ENCODE peak calls at places on chromosome 4, in nine cellular contexts. F, B, V, U, W, A, E, R and S are unnamed samples.

GRCh38 chr4:125838924-125839323 is 524.2 kb downstream of the FAT4 start:
- DNase-seq in B (no peak), V (no peak), A (no peak), W (no peak), E (no peak), U (peak; percentile 26), F (no peak), R (peak; percentile 15), S (no peak)

GRCh38 chr4:148435654-148436406 is 6.4 kb downstream of the NR3C2 start:
- DNase-seq in V (no peak), U (no peak), R (no peak), W (no peak), A (peak; percentile 65), B (no peak), E (no peak), F (no peak), S (no peak)

GRCh38 chr4:105943234-105943633 is 48.0 kb downstream of the NPNT start:
- DNase-seq in A (no peak), W (no peak), B (no peak), F (no peak), V (no peak), R (no peak), U (no peak), E (no peak), S (no peak)

GRCh38 chr4:110019153-110019552 is 106.5 kb downstream of the EGF start:
- DNase-seq in W (no peak), E (no peak), V (no peak), F (no peak), U (no peak), R (no peak), A (no peak), B (no peak), S (no peak)

GRCh38 chr4:189355590-189355989 is 585.1 kb upstream of the FRG1 start:
- DNase-seq in F (no peak), E (no peak), V (no peak), A (no peak), B (no peak), R (no peak), U (no peak), W (no peak), S (no peak)

GRCh38 chr4:97349468-97350186 is 793.6 kb downstream of the STPG2 start:
- DNase-seq in V (no peak), W (no peak), U (no peak), F (no peak), A (no peak), E (no peak), R (no peak), B (no peak), S (no peak)

GRCh38 chr4:156677656-156678055 is 293.9 kb downstream of the PDGFC start:
- DNase-seq in E (no peak), A (no peak), R (no peak), V (no peak), B (no peak), W (no peak), F (no peak), U (no peak), S (no peak)

GRCh38 chr4:185296665-185297460 is 87.5 kb downstream of the SNX25 start:
- DNase-seq in F (no peak), U (no peak), W (no peak), A (no peak), E (no peak), B (no peak), R (no peak), V (no peak), S (no peak)

GRCh38 chr4:87209696-87210095 is 10.7 kb downstream of the KLHL8 start:
- DNase-seq in E (no peak), R (no peak), F (peak; percentile 92), B (peak; percentile 26), V (peak; percentile 75), U (no peak), A (peak; percentile 70), W (no peak), S (no peak)

GRCh38 chr4:183995489-183996049 is 90.5 kb downstream of the STOX2 start:
- DNase-seq in A (no peak), V (no peak), E (no peak), R (no peak), U (peak; percentile 26), F (peak; percentile 20), W (no peak), B (no peak), S (no peak)

GRCh38 chr4:145540235-145540634 is 58.6 kb downstream of the SMAD1 start:
- DNase-seq in U (no peak), B (no peak), F (no peak), A (no peak), V (no peak), E (no peak), R (peak; percentile 45), W (no peak), S (no peak)

GRCh38 chr4:188029114-188029513 is 33.5 kb downstream of the ZFP42 start:
- DNase-seq in U (no peak), W (no peak), B (no peak), F (no peak), V (no peak), E (no peak), A (no peak), R (no peak), S (no peak)
- H3K4me3 ChIP-seq in U (no peak overlapping the region), W (no peak overlapping the region), B (no peak overlapping the region), F (no peak overlapping the region), V (no peak overlapping the region), E (no peak overlapping the region), A (no peak overlapping the region), R (no peak overlapping the region), S (no peak overlapping the region)

DNA sequence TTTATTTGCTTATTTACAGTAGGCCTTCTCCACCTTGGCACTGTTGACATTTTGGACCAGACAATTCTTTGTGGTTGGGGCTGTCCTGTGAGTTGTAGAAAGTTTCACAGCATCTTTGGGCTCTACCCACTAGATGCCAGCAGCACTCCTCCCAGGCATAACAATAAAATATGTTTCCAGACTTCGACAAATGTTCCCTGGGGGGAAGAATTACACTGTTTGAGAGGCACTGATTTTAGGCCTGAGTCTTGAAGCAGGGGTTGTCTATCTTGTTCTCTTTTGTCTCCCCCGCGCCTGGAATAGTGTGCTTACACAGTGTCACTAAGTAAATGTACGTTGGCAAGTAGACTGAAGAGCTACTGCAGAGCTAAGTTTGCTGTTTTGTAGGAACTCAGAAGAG is 254.4 kb upstream of the BOD1L1 start:
- DNase-seq in W (no peak), A (no peak), E (no peak), B (no peak), U (no peak), V (no peak), F (no peak), R (peak; percentile 75), S (no peak)
- TF ChIP-seq CTCF in W (no peak), A (peak; percentile 29), E (no peak), B (no peak), U (peak; percentile 50), V (no peak), F (no peak), R (peak; percentile 13), S (no peak)

GRCh38 chr4:98586634-98587354 is 71.6 kb downstream of the TSPAN5 start:
- DNase-seq in A (no peak), R (no peak), W (no peak), B (no peak), U (no peak), V (no peak), F (no peak), E (no peak), S (no peak)
- H3K4me3 ChIP-seq in A (no peak overlapping the region), R (no peak overlapping the region), W (no peak overlapping the region), B (no peak overlapping the region), U (no peak overlapping the region), V (no peak overlapping the region), F (no peak overlapping the region), E (no peak overlapping the region), S (no peak overlapping the region)

GRCh38 chr4:108060164-108060563 is 70.5 kb downstream of the HADH start:
- DNase-seq in F (peak; percentile 2), W (no peak), A (no peak), B (no peak), V (no peak), E (no peak), R (peak; percentile 72), U (peak; percentile 35), S (peak; percentile 49)
- TF ChIP-seq CTCF in F (no peak), W (peak; percentile 29), A (peak; percentile 49), B (peak; percentile 23), V (no peak), E (no peak), R (peak; percentile 17), U (peak; percentile 61), S (peak; percentile 37)

DNA sequence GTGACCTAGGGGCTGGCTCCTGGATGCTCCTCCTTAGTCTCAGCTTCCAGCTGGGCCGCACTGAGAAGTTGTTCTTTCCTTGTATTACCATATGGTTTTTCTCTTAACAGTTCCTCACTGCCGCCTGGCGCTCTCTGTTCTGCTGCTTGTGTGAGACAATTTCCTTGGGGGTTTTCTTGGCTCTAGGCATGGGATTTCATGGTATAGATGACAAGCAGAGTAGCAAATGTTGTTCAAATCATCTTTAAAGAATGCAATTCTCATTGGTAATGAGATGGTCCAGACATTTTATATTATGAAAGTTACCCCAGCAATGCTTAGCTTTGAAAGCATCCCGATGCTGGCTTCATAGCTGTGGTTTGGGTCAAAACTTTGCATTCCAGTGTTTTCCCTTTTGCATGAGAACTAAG is 37.6 kb downstream of the SEPTIN11 start:
- DNase-seq in E (no peak), V (peak; percentile 80), F (no peak), U (peak; percentile 96), A (peak; percentile 58), W (peak; percentile 88), R (peak; percentile 97), B (no peak), S (peak; percentile 98)
- H3K4me3 ChIP-seq in E (peak overlapping the region; percentile 30), V (no peak overlapping the region), F (no peak overlapping the region), U (peak overlapping the region; percentile 12), A (no peak overlapping the region), W (no peak overlapping the region), R (peak overlapping the region; percentile 51), B (peak overlapping the region; percentile 29), S (peak overlapping the region; percentile 27)

GRCh38 chr4:38069271-38069760 is 109.1 kb downstream of the PTTG2 start:
- DNase-seq in W (no peak), U (no peak), B (no peak), V (no peak), R (peak; percentile 39), F (peak; percentile 88), A (no peak), E (no peak), S (no peak)
- TF ChIP-seq CTCF in W (peak; percentile 10), U (peak; percentile 70), B (peak; percentile 48), V (no peak), R (peak; percentile 13), F (peak; percentile 68), A (peak; percentile 49), E (no peak), S (peak; percentile 37)

DNA sequence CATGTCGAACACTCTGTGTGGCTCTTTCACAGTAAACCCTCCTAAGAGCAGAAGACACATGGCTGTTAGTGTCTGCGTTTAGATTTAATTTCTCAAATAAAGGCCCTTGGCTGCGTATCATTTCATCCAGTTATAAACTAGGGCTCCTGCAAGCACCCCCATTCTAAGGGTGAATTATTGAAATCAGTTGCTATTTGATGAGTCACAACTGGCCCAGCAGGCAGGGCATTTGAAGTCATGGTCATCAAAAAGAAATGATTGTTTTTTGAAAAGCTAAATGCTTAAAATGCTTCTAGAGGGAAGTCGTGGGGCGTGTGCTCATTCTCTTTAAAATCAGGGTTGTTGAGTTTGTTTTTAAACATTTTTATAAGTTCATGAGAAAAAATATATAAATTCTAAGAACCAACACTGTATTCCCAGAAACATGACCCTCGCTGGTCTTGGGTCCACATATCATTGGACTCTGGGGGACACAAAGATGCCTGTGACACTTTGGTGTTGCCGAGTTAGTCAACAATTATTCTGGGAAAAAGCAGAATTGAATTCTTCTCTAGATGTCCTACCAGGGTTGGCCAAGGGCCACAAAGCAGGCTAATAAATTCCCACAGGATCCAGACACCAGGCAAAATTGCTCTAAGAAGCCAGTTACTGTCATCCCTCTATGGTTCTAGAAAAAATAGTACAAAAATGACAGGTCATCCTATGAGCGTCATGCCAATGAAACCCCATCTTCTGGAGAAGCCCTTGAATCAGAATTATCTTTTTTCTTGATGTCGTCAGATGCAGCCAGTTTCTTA is 99.5 kb upstream of the MYOZ2 start:
- DNase-seq in F (no peak), U (no peak), E (no peak), R (peak; percentile 73), V (peak; percentile 73), A (peak; percentile 46), B (no peak), W (no peak), S (no peak)
- H3K4me3 ChIP-seq in F (no peak overlapping the region), U (no peak overlapping the region), E (no peak overlapping the region), R (no peak overlapping the region), V (no peak overlapping the region), A (no peak overlapping the region), B (no peak overlapping the region), W (no peak overlapping the region), S (no peak overlapping the region)